ENCODE peak calls at places on chromosomes 7 and 10, in six cellular contexts. D, L, N, E, T and M are unnamed samples.

GRCh38 chr10:86321568-86321967 is 45.0 kb downstream of the GRID1 start:
- DNase-seq in D (no peak), L (no peak), N (no peak), E (no peak), T (peak), M (no peak)

GRCh38 chr7:20307119-20307518 is 23.6 kb upstream of the ITGB8 start:
- DNase-seq in D (no peak), L (peak), N (no peak), E (peak), T (no peak), M (peak)

GRCh38 chr7:53811555-53812079 is 730.6 kb upstream of the VSTM2A start:
- DNase-seq in D (no peak), L (no peak), N (no peak), E (no peak), T (no peak), M (no peak)

GRCh38 chr7:6615853-6616555 is 594 bp downstream of the ZNF853 start:
- DNase-seq in D (peak), L (peak), N (no peak), E (peak), T (no peak), M (no peak)

GRCh38 chr7:77538186-77538907 is 1.3 kb downstream of the PTPN12 start:
- DNase-seq in D (peak), L (peak), N (no peak), E (peak), T (peak), M (peak)

GRCh38 chr7:16627236-16627635 is 18.3 kb downstream of the ANKMY2 start:
- DNase-seq in D (no peak), L (no peak), N (no peak), E (no peak), T (no peak), M (no peak)

GRCh38 chr7:21616796-21617436 is 74.1 kb downstream of the DNAH11 start:
- DNase-seq in D (no peak), L (no peak), N (no peak), E (peak), T (no peak), M (peak)

GRCh38 chr7:21762469-21762868 is 183.2 kb downstream of the CDCA7L start:
- DNase-seq in D (no peak), L (no peak), N (no peak), E (no peak), T (no peak), M (no peak)

GRCh38 chr10:124449170-124450009 is 445 bp downstream of the NKX1-2 start:
- DNase-seq in D (peak), L (no peak), N (no peak), E (no peak), T (no peak), M (no peak)

GRCh38 chr10:80500572-80501380 is 36.9 kb upstream of the SH2D4B start:
- DNase-seq in D (no peak), L (no peak), N (peak), E (no peak), T (no peak), M (no peak)

GRCh38 chr10:72227826-72228225 is 11.8 kb upstream of the ASCC1 start:
- DNase-seq in D (no peak), L (no peak), N (no peak), E (no peak), T (no peak), M (no peak)